ENCODE peak calls at places on chromosome X, in five cellular contexts. One of them, this sample, is unnamed.

GRCh38 chrX:119640621-119641020 is 34.4 kb upstream of the NKRF start:
- DNase-seq in foreskin fibroblast: no peak
- DNase-seq in ascending aorta: no peak
- DNase-seq in fibroblast of lung: no peak
- DNase-seq in upper lobe of right lung: no peak
- DNase-seq in this sample: no peak

GRCh38 chrX:20967725-20968124 is 406.5 kb upstream of the CNKSR2 start:
- DNase-seq in foreskin fibroblast: no peak
- DNase-seq in ascending aorta: no peak
- DNase-seq in fibroblast of lung: no peak
- DNase-seq in upper lobe of right lung: no peak
- DNase-seq in this sample: no peak

GRCh38 chrX:13697440-13697839 is 8.5 kb downstream of the RAB9A start:
- DNase-seq in foreskin fibroblast: no peak
- DNase-seq in ascending aorta: no peak
- DNase-seq in fibroblast of lung: no peak
- DNase-seq in upper lobe of right lung: no peak
- DNase-seq in this sample: no peak

GRCh38 chrX:140983730-140984129 is 18.7 kb upstream of the SPANXB1 start:
- DNase-seq in foreskin fibroblast: no peak
- DNase-seq in ascending aorta: no peak
- DNase-seq in fibroblast of lung: no peak
- DNase-seq in upper lobe of right lung: no peak
- DNase-seq in this sample: no peak

GRCh38 chrX:106894978-106895452 is 8.1 kb downstream of the RIPPLY1 start:
- DNase-seq in foreskin fibroblast: peak; percentile 85
- DNase-seq in ascending aorta: no peak
- DNase-seq in fibroblast of lung: peak; percentile 76
- DNase-seq in upper lobe of right lung: no peak
- DNase-seq in this sample: no peak

GRCh38 chrX:9878141-9878875 is 88.8 kb upstream of the CLDN34 start:
- DNase-seq in foreskin fibroblast: peak; percentile 22
- DNase-seq in ascending aorta: no peak
- DNase-seq in fibroblast of lung: no peak
- DNase-seq in upper lobe of right lung: no peak
- DNase-seq in this sample: no peak

GRCh38 chrX:40996886-40997530 is 88.2 kb upstream of the USP9X start:
- DNase-seq in foreskin fibroblast: peak; percentile 60
- DNase-seq in ascending aorta: no peak
- DNase-seq in fibroblast of lung: peak; percentile 85
- DNase-seq in upper lobe of right lung: no peak
- DNase-seq in this sample: no peak

GRCh38 chrX:143017272-143017671 is 8.5 kb upstream of the SPANXN4 start:
- DNase-seq in foreskin fibroblast: no peak
- DNase-seq in ascending aorta: no peak
- DNase-seq in fibroblast of lung: no peak
- DNase-seq in upper lobe of right lung: no peak
- DNase-seq in this sample: no peak

GRCh38 chrX:9927638-9928037 is 39.5 kb upstream of the CLDN34 start:
- DNase-seq in foreskin fibroblast: no peak
- DNase-seq in ascending aorta: no peak
- DNase-seq in fibroblast of lung: no peak
- DNase-seq in upper lobe of right lung: no peak
- DNase-seq in this sample: no peak

GRCh38 chrX:3271485-3272186 is 74.8 kb downstream of the MXRA5 start:
- DNase-seq in foreskin fibroblast: peak; percentile 77
- DNase-seq in ascending aorta: no peak
- DNase-seq in fibroblast of lung: peak; percentile 96
- DNase-seq in upper lobe of right lung: no peak
- DNase-seq in this sample: peak; percentile 38

GRCh38 chrX:121851033-121851432 is 803.6 kb downstream of the GLUD2 start:
- DNase-seq in foreskin fibroblast: peak; percentile 74
- DNase-seq in ascending aorta: no peak
- DNase-seq in fibroblast of lung: peak; percentile 52
- DNase-seq in upper lobe of right lung: no peak
- DNase-seq in this sample: no peak

GRCh38 chrX:1086444-1087409 is 125.7 kb downstream of the CRLF2 start:
- DNase-seq in foreskin fibroblast: no peak
- DNase-seq in ascending aorta: no peak
- DNase-seq in fibroblast of lung: no peak
- DNase-seq in upper lobe of right lung: no peak
- DNase-seq in this sample: no peak

GRCh38 chrX:151393514-151393913 is 3.5 kb upstream of the VMA21 start:
- DNase-seq in foreskin fibroblast: no peak
- DNase-seq in ascending aorta: no peak
- DNase-seq in fibroblast of lung: no peak
- DNase-seq in upper lobe of right lung: no peak
- DNase-seq in this sample: no peak

GRCh38 chrX:22603060-22603459 is 330.3 kb downstream of the CBLL2 start:
- DNase-seq in foreskin fibroblast: no peak
- DNase-seq in ascending aorta: no peak
- DNase-seq in fibroblast of lung: no peak
- DNase-seq in upper lobe of right lung: no peak
- DNase-seq in this sample: no peak

GRCh38 chrX:151792505-151792904 is 58.0 kb downstream of the CNGA2 start:
- DNase-seq in foreskin fibroblast: no peak
- DNase-seq in ascending aorta: no peak
- DNase-seq in fibroblast of lung: no peak
- DNase-seq in upper lobe of right lung: no peak
- DNase-seq in this sample: no peak

GRCh38 chrX:110012818-110013484 is 10.0 kb downstream of the TMEM164 start:
- DNase-seq in foreskin fibroblast: no peak
- DNase-seq in ascending aorta: no peak
- DNase-seq in fibroblast of lung: no peak
- DNase-seq in upper lobe of right lung: no peak
- DNase-seq in this sample: no peak

GRCh38 chrX:65035451-65035779 is 59.2 kb upstream of the ZC4H2 start:
- DNase-seq in foreskin fibroblast: peak; percentile 53
- DNase-seq in ascending aorta: peak; percentile 67
- DNase-seq in fibroblast of lung: peak; percentile 3
- DNase-seq in upper lobe of right lung: no peak
- DNase-seq in this sample: no peak

GRCh38 chrX:151973851-151974335 is 583 bp downstream of the GABRE start:
- DNase-seq in foreskin fibroblast: peak; percentile 55
- DNase-seq in ascending aorta: peak; percentile 67
- DNase-seq in fibroblast of lung: peak; percentile 24
- DNase-seq in upper lobe of right lung: peak; percentile 74
- DNase-seq in this sample: no peak

GRCh38 chrX:46573331-46573895 is at the start of gene CHST7:
- DNase-seq in foreskin fibroblast: peak; percentile 84
- DNase-seq in ascending aorta: peak; percentile 79
- DNase-seq in fibroblast of lung: peak; percentile 75
- DNase-seq in upper lobe of right lung: peak; percentile 84
- DNase-seq in this sample: no peak

GRCh38 chrX:29434939-29435338 is 780.4 kb upstream of the MAGEB2 start:
- DNase-seq in foreskin fibroblast: no peak
- DNase-seq in ascending aorta: no peak
- DNase-seq in fibroblast of lung: no peak
- DNase-seq in upper lobe of right lung: no peak
- DNase-seq in this sample: no peak

GRCh38 chrX:22520128-22520828 is 247.6 kb downstream of the CBLL2 start:
- DNase-seq in foreskin fibroblast: no peak
- DNase-seq in ascending aorta: no peak
- DNase-seq in fibroblast of lung: peak; percentile 4
- DNase-seq in upper lobe of right lung: no peak
- DNase-seq in this sample: no peak

GRCh38 chrX:48460606-48461005 is 9.5 kb downstream of the SLC38A5 start:
- DNase-seq in foreskin fibroblast: no peak
- DNase-seq in ascending aorta: peak; percentile 18
- DNase-seq in fibroblast of lung: no peak
- DNase-seq in upper lobe of right lung: no peak
- DNase-seq in this sample: no peak

GRCh38 chrX:1453390-1453783 is 678 bp upstream of the ASMTL start:
- DNase-seq in foreskin fibroblast: peak; percentile 77
- DNase-seq in ascending aorta: no peak
- DNase-seq in fibroblast of lung: no peak
- DNase-seq in upper lobe of right lung: no peak
- DNase-seq in this sample: peak; percentile 7

GRCh38 chrX:106898462-106898861 is 4.7 kb downstream of the RIPPLY1 start:
- DNase-seq in foreskin fibroblast: peak; percentile 68
- DNase-seq in ascending aorta: no peak
- DNase-seq in fibroblast of lung: peak; percentile 37
- DNase-seq in upper lobe of right lung: no peak
- DNase-seq in this sample: no peak

GRCh38 chrX:150361070-150361776 is 1.9 kb upstream of the MAMLD1 start:
- DNase-seq in foreskin fibroblast: peak; percentile 44
- DNase-seq in ascending aorta: no peak
- DNase-seq in fibroblast of lung: peak; percentile 24
- DNase-seq in upper lobe of right lung: peak; percentile 63
- DNase-seq in this sample: no peak
- TF ChIP-seq CTCF in foreskin fibroblast: peak; percentile 5
- TF ChIP-seq CTCF in ascending aorta: no peak
- TF ChIP-seq CTCF in fibroblast of lung: peak; percentile 2
- TF ChIP-seq CTCF in upper lobe of right lung: no peak
- TF ChIP-seq CTCF in this sample: peak; percentile 11

GRCh38 chrX:53280316-53280702 is 1.1 kb downstream of the IQSEC2 start:
- DNase-seq in foreskin fibroblast: no peak
- DNase-seq in ascending aorta: no peak
- DNase-seq in fibroblast of lung: no peak
- DNase-seq in upper lobe of right lung: no peak
- DNase-seq in this sample: no peak
- H3K4me3 ChIP-seq in foreskin fibroblast: peak overlapping the region; percentile 49
- H3K4me3 ChIP-seq in ascending aorta: peak overlapping the region; percentile 46
- H3K4me3 ChIP-seq in fibroblast of lung: peak overlapping the region; percentile 29
- H3K4me3 ChIP-seq in upper lobe of right lung: peak overlapping the region; percentile 55
- H3K4me3 ChIP-seq in this sample: peak overlapping the region; percentile 55

DNA sequence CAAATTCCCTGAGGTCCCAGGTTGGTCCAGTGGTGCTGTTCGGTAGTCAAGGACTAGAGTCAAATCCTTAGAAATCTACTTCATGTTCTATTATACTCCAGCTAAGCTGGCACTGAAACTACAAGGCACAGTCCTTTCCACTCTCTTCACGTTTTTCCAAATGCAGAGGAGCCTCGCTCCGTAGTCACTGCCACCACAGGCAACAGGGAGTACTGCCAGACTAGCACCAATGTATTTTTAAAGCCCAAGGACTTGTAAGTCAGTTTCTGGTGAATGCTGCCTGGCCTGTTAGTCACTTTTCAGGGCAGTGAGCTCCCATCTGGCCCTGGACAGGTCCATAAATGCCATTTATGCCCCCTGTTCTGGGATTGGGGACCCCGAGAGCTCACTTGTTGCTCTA is 323.5 kb downstream of the FAM47A start:
- DNase-seq in foreskin fibroblast: no peak
- DNase-seq in ascending aorta: no peak
- DNase-seq in fibroblast of lung: no peak
- DNase-seq in upper lobe of right lung: no peak
- DNase-seq in this sample: no peak
- TF ChIP-seq CTCF in foreskin fibroblast: no peak
- TF ChIP-seq CTCF in ascending aorta: no peak
- TF ChIP-seq CTCF in fibroblast of lung: no peak
- TF ChIP-seq CTCF in upper lobe of right lung: no peak
- TF ChIP-seq CTCF in this sample: no peak

GRCh38 chrX:72130762-72131231 is 918 bp downstream of the RTL5 start:
- DNase-seq in foreskin fibroblast: no peak
- DNase-seq in ascending aorta: no peak
- DNase-seq in fibroblast of lung: no peak
- DNase-seq in upper lobe of right lung: no peak
- DNase-seq in this sample: no peak

GRCh38 chrX:72130156-72130761 is 1.5 kb downstream of the RTL5 start:
- DNase-seq in foreskin fibroblast: no peak
- DNase-seq in ascending aorta: no peak
- DNase-seq in fibroblast of lung: no peak
- DNase-seq in upper lobe of right lung: no peak
- DNase-seq in this sample: no peak

GRCh38 chrX:72133851-72134546 is 2.3 kb upstream of the RTL5 start:
- DNase-seq in foreskin fibroblast: no peak
- DNase-seq in ascending aorta: no peak
- DNase-seq in fibroblast of lung: no peak
- DNase-seq in upper lobe of right lung: no peak
- DNase-seq in this sample: no peak

GRCh38 chrX:72131317-72132294 is at the start of gene RTL5:
- DNase-seq in foreskin fibroblast: peak; percentile 94
- DNase-seq in ascending aorta: peak; percentile 95
- DNase-seq in fibroblast of lung: peak; percentile 89
- DNase-seq in upper lobe of right lung: peak; percentile 92
- DNase-seq in this sample: peak; percentile 36

DNA sequence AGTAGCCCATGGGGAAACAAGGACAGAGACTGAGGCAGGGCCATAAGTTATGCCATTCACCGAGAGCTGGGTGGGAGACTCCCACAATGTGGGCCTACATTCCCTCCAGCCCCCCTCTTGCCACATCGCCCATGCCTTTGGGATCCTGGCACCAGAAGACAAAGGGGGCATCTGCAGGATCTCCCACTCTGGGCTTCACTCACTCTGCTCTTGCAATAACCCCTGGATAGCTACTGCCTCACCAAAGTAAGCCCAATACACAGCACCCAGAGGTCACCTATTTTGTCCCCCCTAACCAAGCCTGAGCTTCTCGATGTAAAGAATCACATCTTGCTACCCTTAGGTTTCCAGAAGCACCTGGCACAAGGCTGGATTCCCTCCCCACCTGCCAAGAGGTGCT is 741 bp upstream of the RTL5 start:
- DNase-seq in foreskin fibroblast: no peak
- DNase-seq in ascending aorta: no peak
- DNase-seq in fibroblast of lung: no peak
- DNase-seq in upper lobe of right lung: no peak
- DNase-seq in this sample: no peak
- H3K4me3 ChIP-seq in foreskin fibroblast: peak overlapping the region; percentile 36
- H3K4me3 ChIP-seq in ascending aorta: peak overlapping the region; percentile 47
- H3K4me3 ChIP-seq in fibroblast of lung: no peak overlapping the region
- H3K4me3 ChIP-seq in upper lobe of right lung: peak overlapping the region; percentile 56
- H3K4me3 ChIP-seq in this sample: no peak overlapping the region

GRCh38 chrX:149161438-149162088 is 343.5 kb downstream of the IDS start:
- DNase-seq in foreskin fibroblast: no peak
- DNase-seq in ascending aorta: no peak
- DNase-seq in fibroblast of lung: no peak
- DNase-seq in upper lobe of right lung: no peak
- DNase-seq in this sample: no peak
- TF ChIP-seq CTCF in foreskin fibroblast: no peak
- TF ChIP-seq CTCF in ascending aorta: no peak
- TF ChIP-seq CTCF in fibroblast of lung: no peak
- TF ChIP-seq CTCF in upper lobe of right lung: no peak
- TF ChIP-seq CTCF in this sample: no peak

This sample was measured in AG04449.